ENCODE peak calls at places on chromosomes 7 and 10, in four cellular contexts. One of them, this sample, is unnamed.

GRCh38 chr10:95275726-95276366 is 15.0 kb downstream of the PDLIM1 start:
- DNase-seq in amniotic stem cell: no peak
- DNase-seq in SW 1271: no peak
- DNase-seq in activated effector memory CD4-positive, alpha-beta T cell treated with Interleukin-2 at 50 U/mL for 16 hours: no peak
- DNase-seq in this sample: peak; percentile 91

GRCh38 chr10:101752241-101752640 is 23.7 kb downstream of the FGF8 start:
- DNase-seq in amniotic stem cell: no peak
- DNase-seq in SW 1271: no peak
- DNase-seq in activated effector memory CD4-positive, alpha-beta T cell treated with Interleukin-2 at 50 U/mL for 16 hours: no peak
- DNase-seq in this sample: no peak

GRCh38 chr10:84537447-84537931 is 209.1 kb downstream of the CCSER2 start:
- DNase-seq in amniotic stem cell: peak; percentile 58
- DNase-seq in SW 1271: no peak
- DNase-seq in activated effector memory CD4-positive, alpha-beta T cell treated with Interleukin-2 at 50 U/mL for 16 hours: no peak
- DNase-seq in this sample: peak; percentile 56

GRCh38 chr7:130935564-130936157 is 201.7 kb upstream of the KLF14 start:
- DNase-seq in amniotic stem cell: no peak
- DNase-seq in SW 1271: no peak
- DNase-seq in activated effector memory CD4-positive, alpha-beta T cell treated with Interleukin-2 at 50 U/mL for 16 hours: no peak
- DNase-seq in this sample: no peak

GRCh38 chr10:3516626-3517255 is 268.3 kb downstream of the KLF6 start:
- DNase-seq in amniotic stem cell: no peak
- DNase-seq in SW 1271: no peak
- DNase-seq in activated effector memory CD4-positive, alpha-beta T cell treated with Interleukin-2 at 50 U/mL for 16 hours: no peak
- DNase-seq in this sample: no peak

GRCh38 chr10:36450385-36450784 is 675.0 kb upstream of the ANKRD30A start:
- DNase-seq in amniotic stem cell: no peak
- DNase-seq in SW 1271: no peak
- DNase-seq in activated effector memory CD4-positive, alpha-beta T cell treated with Interleukin-2 at 50 U/mL for 16 hours: no peak
- DNase-seq in this sample: peak; percentile 77

GRCh38 chr7:96380111-96380512 is 58.2 kb upstream of the SLC25A13 start:
- DNase-seq in amniotic stem cell: no peak
- DNase-seq in SW 1271: no peak
- DNase-seq in activated effector memory CD4-positive, alpha-beta T cell treated with Interleukin-2 at 50 U/mL for 16 hours: no peak
- DNase-seq in this sample: no peak

GRCh38 chr7:45888185-45888992 is at the start of gene IGFBP1:
- DNase-seq in amniotic stem cell: no peak
- DNase-seq in SW 1271: no peak
- DNase-seq in activated effector memory CD4-positive, alpha-beta T cell treated with Interleukin-2 at 50 U/mL for 16 hours: no peak
- DNase-seq in this sample: no peak

GRCh38 chr7:78912781-78913180 is 540.7 kb downstream of the MAGI2 start:
- DNase-seq in amniotic stem cell: no peak
- DNase-seq in SW 1271: no peak
- DNase-seq in activated effector memory CD4-positive, alpha-beta T cell treated with Interleukin-2 at 50 U/mL for 16 hours: no peak
- DNase-seq in this sample: peak; percentile 18

GRCh38 chr7:7315851-7316250 is 133.5 kb downstream of the C1GALT1 start:
- DNase-seq in amniotic stem cell: no peak
- DNase-seq in SW 1271: no peak
- DNase-seq in activated effector memory CD4-positive, alpha-beta T cell treated with Interleukin-2 at 50 U/mL for 16 hours: no peak
- DNase-seq in this sample: no peak

GRCh38 chr7:140033036-140033435 is 29.7 kb downstream of the PARP12 start:
- DNase-seq in amniotic stem cell: peak; percentile 19
- DNase-seq in SW 1271: no peak
- DNase-seq in activated effector memory CD4-positive, alpha-beta T cell treated with Interleukin-2 at 50 U/mL for 16 hours: no peak
- DNase-seq in this sample: peak; percentile 35

This sample was measured in brain microvascular endothelial cell.